ENCODE peak calls at places on chromosomes 11 and 22, in six cellular contexts. M, Z, Q, J, E and A are unnamed samples.

GRCh38 chr22:32880906-32881596 is 79.5 kb downstream of the TIMP3 start:
- DNase-seq in E (peak), Q (peak), J (no peak), M (peak), Z (no peak), A (no peak)

GRCh38 chr11:39374963-39375698 is 2084.3 kb downstream of the LRRC4C start:
- DNase-seq in Q (peak), E (peak), J (peak), M (no peak), Z (peak), A (no peak)

GRCh38 chr11:30889116-30889765 is 303.1 kb upstream of the MPPED2 start:
- DNase-seq in Z (peak), Q (peak), M (no peak), E (peak), J (no peak), A (no peak)

GRCh38 chr11:60836866-60837510 is 4.9 kb upstream of the CCDC86 start:
- DNase-seq in E (no peak), Z (no peak), Q (no peak), M (no peak), J (no peak), A (no peak)

GRCh38 chr22:42770941-42771647 is 50.4 kb upstream of the A4GALT start:
- DNase-seq in Z (no peak), E (no peak), M (no peak), J (no peak), Q (no peak), A (no peak)

GRCh38 chr11:1181858-1182535 is 24.2 kb downstream of the MUC5AC start:
- DNase-seq in J (no peak), M (no peak), Z (no peak), E (no peak), Q (no peak), A (no peak)

GRCh38 chr22:43550024-43550620 is 138.3 kb downstream of the MPPED1 start:
- DNase-seq in Q (no peak), J (no peak), Z (no peak), E (no peak), M (no peak), A (no peak)

GRCh38 chr11:117316197-117316961 is at the start of gene BACE1:
- DNase-seq in Q (peak), E (peak), Z (peak), M (peak), J (peak), A (no peak)

GRCh38 chr11:16114451-16114850 is 241.9 kb downstream of the SOX6 start:
- DNase-seq in Z (no peak), Q (peak), J (no peak), E (no peak), M (no peak), A (no peak)

GRCh38 chr22:46794067-46794466 is 31.6 kb downstream of the TBC1D22A start:
- DNase-seq in Z (no peak), J (no peak), Q (no peak), E (no peak), M (no peak), A (no peak)

GRCh38 chr11:108405706-108406105 is 61.6 kb downstream of the C11orf65 start:
- DNase-seq in E (no peak), Q (peak), M (no peak), J (no peak), Z (no peak), A (no peak)

GRCh38 chr22:29224121-29224858 is 18.6 kb downstream of the EMID1 start:
- DNase-seq in Z (no peak), Q (no peak), J (peak), M (no peak), E (no peak), A (no peak)

GRCh38 chr11:68661014-68661413 is 23.3 kb upstream of the GAL start:
- DNase-seq in Z (no peak), Q (no peak), E (no peak), M (no peak), J (no peak), A (no peak)

GRCh38 chr22:36374603-36375024 is 13.2 kb downstream of the MYH9 start:
- DNase-seq in E (no peak), M (no peak), Q (peak), J (no peak), Z (no peak), A (no peak)

GRCh38 chr22:43101306-43101705 is 9.2 kb upstream of the BIK start:
- DNase-seq in J (no peak), Q (no peak), Z (no peak), M (no peak), E (no peak), A (no peak)

GRCh38 chr11:105911454-105911853 is 110.6 kb downstream of the MSANTD4 start:
- DNase-seq in E (peak), Z (no peak), J (no peak), M (no peak), Q (no peak), A (no peak)

GRCh38 chr11:57459112-57460016 is 964 bp upstream of the RTN4RL2 start:
- DNase-seq in Z (no peak), J (peak), Q (no peak), E (no peak), M (no peak), A (no peak)

GRCh38 chr11:10387209-10388083 is 67.6 kb upstream of the AMPD3 start:
- DNase-seq in J (no peak), M (peak), Z (peak), E (peak), Q (no peak), A (no peak)

GRCh38 chr11:10388096-10388495 is 67.0 kb upstream of the AMPD3 start:
- DNase-seq in J (no peak), Z (no peak), M (no peak), E (no peak), Q (no peak), A (no peak)

GRCh38 chr11:10390375-10390774 is 64.7 kb upstream of the AMPD3 start:
- DNase-seq in J (no peak), Z (no peak), E (peak), M (no peak), Q (no peak), A (no peak)

GRCh38 chr11:10386861-10387208 is 68.2 kb upstream of the AMPD3 start:
- DNase-seq in M (no peak), Q (no peak), J (no peak), E (no peak), Z (no peak), A (no peak)

GRCh38 chr11:10388574-10388973 is 66.5 kb upstream of the AMPD3 start:
- DNase-seq in E (no peak), Z (no peak), Q (no peak), M (no peak), J (no peak), A (no peak)
- H3K4me3 ChIP-seq in E (no peak), Z (no peak), Q (no peak), M (no peak), J (no peak), A (no peak)

GRCh38 chr22:27937453-27937852 is 18.4 kb upstream of the PITPNB start:
- DNase-seq in Z (no peak), J (no peak), E (peak), M (no peak), Q (no peak), A (no peak)
- TF ChIP-seq CTCF in Z (no peak), J (no peak), E (peak), M (no peak), Q (peak), A (no peak)

GRCh38 chr11:128508785-128509518 is 78.4 kb downstream of the ETS1 start:
- DNase-seq in Z (no peak), Q (peak), J (no peak), M (no peak), E (peak), A (no peak)

GRCh38 chr11:128506999-128507591 is 80.3 kb downstream of the ETS1 start:
- DNase-seq in J (peak), Q (peak), M (peak), E (peak), Z (peak), A (no peak)

GRCh38 chr11:128506384-128506783 is 81.0 kb downstream of the ETS1 start:
- DNase-seq in M (no peak), E (no peak), Z (no peak), Q (no peak), J (no peak), A (no peak)

GRCh38 chr11:128509990-128510389 is 77.4 kb downstream of the ETS1 start:
- DNase-seq in Z (no peak), M (no peak), E (peak), Q (peak), J (no peak), A (no peak)

DNA sequence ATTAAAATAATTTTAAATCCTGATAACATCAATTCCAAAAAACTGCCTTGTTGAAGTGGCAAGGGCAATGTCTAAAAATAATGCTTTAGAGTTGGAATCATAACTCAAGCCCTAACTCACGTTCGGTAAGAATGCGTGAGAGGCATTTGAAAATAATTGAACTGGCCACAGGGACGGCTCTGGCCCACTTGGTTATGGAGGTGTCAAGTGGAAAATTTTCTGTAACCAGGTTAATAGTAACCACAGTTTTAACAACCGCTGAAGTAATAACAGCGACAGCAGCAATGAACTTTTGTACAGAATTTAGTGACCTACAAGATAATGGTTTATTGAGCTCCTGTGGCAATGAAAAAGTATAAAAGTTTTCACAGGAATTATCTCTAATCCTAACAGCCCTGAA is 79.4 kb downstream of the ETS1 start:
- DNase-seq in Z (no peak), E (no peak), M (no peak), Q (no peak), J (no peak), A (no peak)
- H3K4me3 ChIP-seq in Z (no peak), E (no peak), M (no peak), Q (no peak), J (no peak), A (peak)

GRCh38 chr11:34996958-34997357 is 80.5 kb downstream of the PDHX start:
- DNase-seq in E (no peak), Z (no peak), J (no peak), Q (no peak), M (no peak), A (no peak)

GRCh38 chr11:35003658-35004057 is 87.2 kb downstream of the PDHX start:
- DNase-seq in E (no peak), M (no peak), Z (no peak), Q (peak), J (no peak), A (no peak)

GRCh38 chr11:34999453-34999852 is 83.0 kb downstream of the PDHX start:
- DNase-seq in E (no peak), Z (no peak), J (no peak), M (no peak), Q (no peak), A (no peak)

GRCh38 chr11:34994859-34995258 is 78.4 kb downstream of the PDHX start:
- DNase-seq in M (no peak), E (no peak), J (no peak), Z (no peak), Q (no peak), A (no peak)

DNA sequence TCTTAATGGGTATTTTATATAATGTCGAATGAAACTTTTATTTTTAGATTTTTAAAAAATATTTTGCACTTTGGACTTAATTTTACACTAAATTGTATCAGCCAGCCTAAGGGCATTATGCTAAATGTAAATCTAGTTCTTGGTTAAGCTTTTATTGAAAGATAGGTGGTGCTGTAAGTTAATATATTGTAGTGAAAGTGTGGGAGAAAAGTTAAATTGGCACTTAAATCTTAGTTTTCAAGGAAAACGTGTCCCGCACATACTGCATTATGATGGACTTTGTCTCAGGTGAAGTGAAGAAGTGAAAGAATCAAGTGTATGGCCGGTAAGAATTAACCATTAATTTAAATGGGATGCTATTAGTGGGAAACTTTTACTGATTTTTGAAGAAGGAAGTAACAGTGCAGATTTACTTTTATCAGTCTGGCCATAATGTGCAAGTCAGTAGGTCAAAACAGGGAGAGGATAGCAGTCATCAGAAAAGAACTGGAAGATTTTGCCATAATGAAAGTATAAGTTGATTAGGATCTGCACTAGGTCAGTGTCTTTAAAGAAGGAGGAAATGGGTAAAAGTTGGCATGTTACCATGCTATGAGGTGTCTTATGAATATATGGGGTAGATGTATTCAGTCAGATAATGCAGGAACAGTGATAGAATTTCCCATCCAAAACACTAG is 81.6 kb downstream of the PDHX start:
- DNase-seq in Z (no peak), E (peak), M (no peak), Q (peak), J (no peak), A (no peak)
- TF ChIP-seq CTCF in Z (no peak), E (peak), M (peak), Q (peak), J (no peak), A (peak)

GRCh38 chr22:49053574-49053973 is 774.1 kb downstream of the BRD1 start:
- DNase-seq in J (no peak), Z (no peak), Q (no peak), E (no peak), M (no peak), A (no peak)

GRCh38 chr22:49052560-49052959 is 775.1 kb downstream of the BRD1 start:
- DNase-seq in J (no peak), Q (no peak), Z (no peak), E (no peak), M (no peak), A (no peak)

GRCh38 chr22:49052023-49052538 is 775.6 kb downstream of the BRD1 start:
- DNase-seq in J (no peak), Z (no peak), E (peak), M (peak), Q (no peak), A (no peak)

GRCh38 chr22:49049691-49050090 is 778.0 kb downstream of the BRD1 start:
- DNase-seq in E (no peak), M (no peak), Z (no peak), J (no peak), Q (no peak), A (no peak)

DNA sequence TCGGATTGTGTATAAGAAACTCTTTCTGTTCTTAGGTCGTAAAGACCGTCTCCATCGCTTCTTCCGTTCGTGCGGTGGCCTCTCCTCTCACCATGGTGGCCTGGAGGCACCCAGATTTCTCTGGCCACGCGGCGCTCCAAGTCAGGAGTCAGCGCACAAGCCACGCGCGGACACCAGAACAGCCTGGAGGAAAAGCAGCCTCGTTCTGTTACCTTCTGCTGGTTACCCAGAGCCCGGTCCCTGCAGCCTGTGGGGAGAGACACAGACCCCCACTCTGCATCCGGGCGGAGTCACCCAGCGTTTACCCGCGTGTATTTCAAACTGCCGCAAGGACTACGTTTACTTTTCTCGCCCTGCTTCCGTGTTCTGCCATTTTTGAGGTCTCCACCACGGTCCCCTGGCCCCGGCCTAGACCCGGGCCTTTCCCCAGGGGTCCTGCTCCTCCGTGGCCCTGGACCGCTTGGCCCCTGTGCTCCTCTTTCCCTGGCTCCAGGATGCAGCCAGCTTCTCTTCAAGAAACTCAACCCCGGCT is 776.1 kb downstream of the BRD1 start:
- DNase-seq in E (no peak), Q (no peak), M (no peak), J (no peak), Z (no peak), A (no peak)
- H3K4me3 ChIP-seq in E (peak), Q (no peak), M (peak), J (no peak), Z (no peak), A (no peak)

GRCh38 chr11:34240150-34240494 is 117.7 kb downstream of the ABTB2 start:
- DNase-seq in J (no peak), Q (no peak), Z (no peak), M (no peak), E (no peak), A (no peak)

GRCh38 chr11:34238966-34239365 is 118.8 kb downstream of the ABTB2 start:
- DNase-seq in J (no peak), E (no peak), Q (no peak), M (no peak), Z (no peak), A (no peak)

GRCh38 chr11:34242037-34242625 is 115.7 kb downstream of the ABTB2 start:
- DNase-seq in E (no peak), M (no peak), Z (no peak), Q (peak), J (no peak), A (no peak)

GRCh38 chr11:34238533-34238932 is 119.3 kb downstream of the ABTB2 start:
- DNase-seq in Q (peak), J (no peak), Z (no peak), M (no peak), E (peak), A (no peak)

GRCh38 chr11:34239465-34240149 is 118.2 kb downstream of the ABTB2 start:
- DNase-seq in E (no peak), Z (no peak), J (no peak), M (no peak), Q (no peak), A (no peak)
- TF ChIP-seq CTCF in E (no peak), Z (no peak), J (no peak), M (no peak), Q (no peak), A (no peak)

GRCh38 chr11:94401773-94402265 is 600 bp upstream of the GPR83 start:
- DNase-seq in Z (no peak), Q (no peak), E (no peak), J (peak), M (no peak), A (no peak)
- H3K4me3 ChIP-seq in Z (peak), Q (peak), E (peak), J (peak), M (no peak), A (no peak)

GRCh38 chr11:126281666-126282175 is 1.2 kb upstream of the TIRAP start:
- DNase-seq in Q (no peak), J (no peak), M (no peak), E (no peak), Z (no peak), A (no peak)

GRCh38 chr11:126282361-126282741 is 542 bp upstream of the TIRAP start:
- DNase-seq in E (peak), M (peak), Q (no peak), Z (no peak), J (peak), A (no peak)

GRCh38 chr11:126284829-126285228 is 1.9 kb downstream of the TIRAP start:
- DNase-seq in E (peak), Z (peak), J (no peak), M (peak), Q (peak), A (peak)

GRCh38 chr11:126281245-126281644 is 1.6 kb upstream of the TIRAP start:
- DNase-seq in Q (no peak), E (no peak), Z (no peak), M (no peak), J (no peak), A (no peak)

DNA sequence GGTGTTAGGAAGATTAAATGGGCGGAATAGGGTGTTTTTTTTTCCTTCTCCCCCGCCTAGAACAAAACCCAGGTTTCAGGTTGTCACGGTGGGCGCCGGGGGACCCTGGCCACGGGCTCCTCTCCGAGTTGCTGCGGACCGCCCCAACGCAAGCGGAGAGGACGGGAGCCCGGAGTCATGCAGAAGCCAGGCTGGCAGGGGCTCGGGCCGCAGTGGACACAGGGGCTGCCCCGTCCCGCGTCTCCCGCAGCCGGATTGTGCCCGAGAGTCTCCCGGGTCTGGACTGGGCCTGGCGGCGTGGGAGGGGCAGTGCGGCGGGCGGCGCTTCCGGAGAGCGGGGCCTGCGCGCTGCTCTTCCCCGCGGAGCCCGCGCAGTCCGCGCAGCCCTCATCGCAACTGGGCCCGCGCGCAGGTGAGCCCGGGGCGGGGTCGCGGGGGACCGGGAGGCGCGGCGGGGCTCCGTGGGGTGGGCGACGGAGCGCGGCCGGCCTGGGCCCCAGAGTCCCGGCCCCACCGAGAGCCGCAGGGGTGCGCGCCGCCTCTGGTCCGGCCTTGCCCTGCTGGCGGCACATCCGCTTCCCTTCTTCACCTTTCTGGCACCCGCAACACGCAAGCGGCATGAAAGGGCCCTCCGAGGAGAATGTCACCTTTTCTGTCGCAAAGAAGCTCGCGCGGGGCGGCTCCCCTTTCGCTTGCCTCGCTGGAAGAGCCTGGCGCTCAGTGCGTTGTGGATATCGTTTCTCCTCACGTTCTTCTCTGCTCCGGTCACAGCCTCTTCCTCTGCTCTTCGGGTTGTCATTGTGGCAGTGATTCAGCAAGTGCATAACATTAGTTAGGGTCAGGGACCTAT is at the start of gene TIRAP:
- DNase-seq in J (peak), M (peak), E (peak), Q (no peak), Z (no peak), A (no peak)
- TF ChIP-seq CTCF in J (no peak), M (no peak), E (no peak), Q (no peak), Z (no peak), A (no peak)